ENCODE peak calls at places on chromosomes 5 and 9, in nine cellular contexts. Z is 8988T; Q is Peyer's patch; U is amniotic stem cell; D is amygdala; L is glutamatergic neuron; P is stimulated activated CD8-positive, alpha-beta memory T cell treated with anti-CD3 and anti-CD28 coated beads, Interleukin-15, amount 100 ng/mL, for 1 hour; F is T-cell; A is AG09309. J is an unnamed sample.

GRCh38 chr5:36795366-36795765 is 81.2 kb upstream of the NIPBL start:
- DNase-seq in A (no peak), F (no peak), L (no peak), D (no peak), Q (no peak), U (no peak), Z (no peak), P (no peak), J (no peak)

GRCh38 chr5:179533907-179534306 is 16.4 kb upstream of the RUFY1 start:
- DNase-seq in L (no peak), P (no peak), F (no peak), Z (no peak), U (no peak), Q (no peak), D (no peak), A (no peak), J (no peak)

GRCh38 chr5:180212363-180213255 is 3.6 kb upstream of the RASGEF1C start:
- DNase-seq in F (no peak), A (no peak), D (no peak), Q (no peak), Z (no peak), L (no peak), U (no peak), P (no peak), J (no peak)

GRCh38 chr9:120787906-120788305 is 5.3 kb downstream of the FBXW2 start:
- DNase-seq in P (no peak), A (no peak), U (no peak), L (no peak), Z (no peak), D (no peak), Q (no peak), F (no peak), J (no peak)

GRCh38 chr9:123860603-123861002 is 69.3 kb downstream of the DENND1A start:
- DNase-seq in A (no peak), D (no peak), Z (no peak), L (no peak), Q (no peak), U (no peak), F (no peak), P (no peak), J (no peak)

GRCh38 chr5:132063090-132063911 is 2.8 kb downstream of the IL3 start:
- DNase-seq in P (peak), A (no peak), Z (peak), L (peak), F (peak), U (peak), D (no peak), Q (peak), J (peak)

GRCh38 chr5:270340-270739 is 1.1 kb upstream of the PDCD6 start:
- DNase-seq in Z (no peak), D (no peak), A (no peak), F (no peak), U (no peak), P (no peak), Q (no peak), L (no peak), J (no peak)

GRCh38 chr5:68780299-68780960 is 313.4 kb upstream of the SLC30A5 start:
- DNase-seq in L (no peak), D (no peak), A (peak), Z (no peak), U (no peak), P (no peak), Q (no peak), F (no peak), J (no peak)

GRCh38 chr5:52760695-52761366 is 26.9 kb upstream of the ITGA1 start:
- DNase-seq in F (no peak), A (no peak), U (no peak), D (no peak), Q (no peak), Z (no peak), P (no peak), L (no peak), J (no peak)

GRCh38 chr5:103526164-103526915 is 36.2 kb downstream of the NUDT12 start:
- DNase-seq in L (no peak), P (no peak), U (peak), F (no peak), Q (no peak), D (no peak), Z (no peak), A (peak), J (no peak)

GRCh38 chr5:59485629-59486439 is 407.7 kb downstream of the PDE4D start:
- DNase-seq in P (no peak), Z (no peak), Q (no peak), D (no peak), L (no peak), A (no peak), F (no peak), U (no peak), J (no peak)

GRCh38 chr9:73643379-73644013 is 491.8 kb downstream of the ANXA1 start:
- DNase-seq in D (no peak), A (no peak), F (no peak), U (peak), P (no peak), Z (no peak), Q (no peak), L (no peak), J (no peak)

GRCh38 chr9:101438523-101438922 is 2.9 kb upstream of the ALDOB start:
- DNase-seq in U (no peak), L (no peak), Q (no peak), P (no peak), D (no peak), A (no peak), Z (no peak), F (no peak), J (no peak)

GRCh38 chr5:28580616-28581015 is 1542.2 kb upstream of the CDH9 start:
- DNase-seq in Q (no peak), A (no peak), L (no peak), D (no peak), P (no peak), Z (no peak), U (no peak), F (no peak), J (no peak)

J was measured in T follicular helper cell.